ENCODE peak calls at places on chromosome 13, in four cellular contexts. B is K562, P is GM12878, F is HepG2. I is an unnamed sample.

GRCh38 chr13:113084943-113085540 is 20.5 kb upstream of the F7 start:
- DNase-seq in B (no peak), P (no peak), F (no peak), I (no peak)

GRCh38 chr13:54884645-54885044 is 1856.0 kb downstream of the OLFM4 start:
- DNase-seq in B (no peak), P (no peak), F (no peak), I (no peak)

GRCh38 chr13:112943309-112944125 is 25.5 kb upstream of the MCF2L start:
- DNase-seq in B (no peak), P (no peak), F (no peak), I (peak)

GRCh38 chr13:53068841-53069520 is 40.4 kb downstream of the OLFM4 start:
- DNase-seq in B (no peak), P (no peak), F (no peak), I (no peak)

GRCh38 chr13:98771838-98772611 is 19.6 kb upstream of the SLC15A1 start:
- DNase-seq in B (no peak), P (no peak), F (no peak), I (no peak)

GRCh38 chr13:76709851-76710250 is 176.4 kb downstream of the KCTD12 start:
- DNase-seq in B (no peak), P (no peak), F (no peak), I (no peak)

GRCh38 chr13:112655898-112656297 is 33.9 kb upstream of the ATP11A start:
- DNase-seq in B (no peak), P (no peak), F (no peak), I (no peak)

GRCh38 chr13:111667757-111668156 is 347.3 kb downstream of the TEX29 start:
- DNase-seq in B (no peak), P (no peak), F (no peak), I (no peak)

GRCh38 chr13:107819071-107819470 is 396.3 kb downstream of the LIG4 start:
- DNase-seq in B (no peak), P (no peak), F (no peak), I (no peak)

GRCh38 chr13:20702945-20703784 is at the start of gene IL17D:
- DNase-seq in B (peak), P (no peak), F (no peak), I (peak)

GRCh38 chr13:100721885-100722512 is 47.4 kb upstream of the TMTC4 start:
- DNase-seq in B (peak), P (no peak), F (peak), I (peak)

GRCh38 chr13:44198826-44199225 is 174.8 kb upstream of the SERP2 start:
- DNase-seq in B (no peak), P (no peak), F (no peak), I (no peak)

GRCh38 chr13:32427852-32428580 is at the start of gene N4BP2L1:
- DNase-seq in B (no peak), P (peak), F (peak), I (no peak)

GRCh38 chr13:70043685-70044084 is 63.9 kb upstream of the ATXN8OS start:
- DNase-seq in B (no peak), P (peak), F (no peak), I (no peak)

GRCh38 chr13:91632071-91632470 is 233.7 kb downstream of the GPC5 start:
- DNase-seq in B (no peak), P (no peak), F (no peak), I (no peak)

GRCh38 chr13:61546413-61546812 is 130.8 kb upstream of the PCDH20 start:
- DNase-seq in B (no peak), P (no peak), F (no peak), I (no peak)

GRCh38 chr13:33100876-33101275 is 84.7 kb downstream of the KL start:
- DNase-seq in B (no peak), P (no peak), F (no peak), I (no peak)

GRCh38 chr13:110005563-110005962 is 219.2 kb upstream of the IRS2 start:
- DNase-seq in B (no peak), P (no peak), F (no peak), I (no peak)

GRCh38 chr13:72808917-72809500 is 27.1 kb downstream of the PIBF1 start:
- DNase-seq in B (peak), P (no peak), F (peak), I (peak)

GRCh38 chr13:30926781-30927180 is 5.7 kb upstream of the TEX26 start:
- DNase-seq in B (no peak), P (no peak), F (no peak), I (no peak)

GRCh38 chr13:96090240-96091101 is 564 bp downstream of the HS6ST3 start:
- DNase-seq in B (peak), P (no peak), F (no peak), I (peak)

GRCh38 chr13:48596128-48596429 is 57.6 kb upstream of the CYSLTR2 start:
- DNase-seq in B (no peak), P (no peak), F (no peak), I (no peak)

GRCh38 chr13:41428155-41428554 is 29.2 kb upstream of the RGCC start:
- DNase-seq in B (no peak), P (no peak), F (no peak), I (no peak)

GRCh38 chr13:43986395-43986794 is 106.7 kb downstream of the LACC1 start:
- DNase-seq in B (no peak), P (no peak), F (no peak), I (no peak)

GRCh38 chr13:112113851-112114250 is 46.9 kb downstream of the SOX1 start:
- DNase-seq in B (no peak), P (no peak), F (no peak), I (no peak)

GRCh38 chr13:41985788-41986508 is 25.0 kb upstream of the VWA8 start:
- DNase-seq in B (no peak), P (no peak), F (no peak), I (no peak)

GRCh38 chr13:35474551-35474950 is 1.9 kb downstream of the MAB21L1 start:
- DNase-seq in B (no peak), P (no peak), F (no peak), I (peak)

GRCh38 chr13:79413521-79413920 is 7.5 kb upstream of the RBM26 start:
- DNase-seq in B (no peak), P (no peak), F (no peak), I (no peak)

GRCh38 chr13:50576156-50576555 is 267.3 kb downstream of the DLEU7 start:
- DNase-seq in B (no peak), P (no peak), F (no peak), I (no peak)

GRCh38 chr13:96052655-96053002 is 572 bp downstream of the UGGT2 start:
- DNase-seq in B (peak), P (peak), F (peak), I (peak)

GRCh38 chr13:20405691-20406090 is 120.0 kb downstream of the CRYL1 start:
- DNase-seq in B (no peak), P (no peak), F (no peak), I (no peak)

GRCh38 chr13:59880468-59880867 is 283.3 kb downstream of the DIAPH3 start:
- DNase-seq in B (no peak), P (no peak), F (no peak), I (no peak)

GRCh38 chr13:67100723-67101122 is 129.4 kb downstream of the PCDH9 start:
- DNase-seq in B (no peak), P (no peak), F (no peak), I (no peak)

GRCh38 chr13:111129465-111130110 is 14.5 kb downstream of the ARHGEF7 start:
- DNase-seq in B (no peak), P (peak), F (no peak), I (no peak)

GRCh38 chr13:40130871-40131636 is 475.6 kb downstream of the COG6 start:
- DNase-seq in B (no peak), P (no peak), F (peak), I (no peak)

GRCh38 chr13:112693831-112694497 is 4.1 kb downstream of the ATP11A start:
- DNase-seq in B (no peak), P (no peak), F (no peak), I (no peak)

GRCh38 chr13:35699181-35699580 is 222.7 kb upstream of the MAB21L1 start:
- DNase-seq in B (no peak), P (no peak), F (no peak), I (no peak)

GRCh38 chr13:26257049-26257448 is 3.1 kb downstream of the CDK8 start:
- DNase-seq in B (no peak), P (no peak), F (no peak), I (no peak)

GRCh38 chr13:26253787-26254582 is at the start of gene CDK8:
- DNase-seq in B (peak), P (peak), F (peak), I (peak)

GRCh38 chr13:26254583-26255102 is 714 bp downstream of the CDK8 start:
- DNase-seq in B (peak), P (no peak), F (peak), I (peak)

GRCh38 chr13:26253262-26253786 is 605 bp upstream of the CDK8 start:
- DNase-seq in B (no peak), P (no peak), F (no peak), I (no peak)

GRCh38 chr13:26255717-26256277 is 1.9 kb downstream of the CDK8 start:
- DNase-seq in B (no peak), P (no peak), F (peak), I (no peak)
- TF ChIP-seq SP1 in B (no peak), P (no peak), F (no peak), I (no peak)

DNA sequence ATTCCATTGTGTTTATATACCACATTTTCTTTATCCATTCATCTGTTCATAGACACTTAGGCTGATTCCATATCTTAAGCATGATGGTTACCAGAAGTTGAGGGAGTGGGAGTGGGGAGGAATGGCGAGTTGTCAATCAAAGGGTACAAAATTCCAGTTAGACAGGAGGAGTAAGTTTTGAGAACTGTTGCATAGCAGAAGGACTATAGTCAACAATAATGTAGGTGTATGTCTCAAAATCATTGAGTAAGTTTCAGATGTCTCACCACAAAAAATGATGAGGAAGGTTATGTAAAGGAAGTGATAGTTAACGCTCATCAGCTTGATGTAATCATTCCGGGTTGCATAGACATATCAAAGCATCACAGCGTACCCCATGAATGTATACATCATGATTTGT is 4.6 kb upstream of the UBL3 start:
- DNase-seq in B (no peak), P (no peak), F (no peak), I (no peak)
- TF ChIP-seq BHLHE40 in B (no peak), P (no peak), F (no peak), I (no peak)

DNA sequence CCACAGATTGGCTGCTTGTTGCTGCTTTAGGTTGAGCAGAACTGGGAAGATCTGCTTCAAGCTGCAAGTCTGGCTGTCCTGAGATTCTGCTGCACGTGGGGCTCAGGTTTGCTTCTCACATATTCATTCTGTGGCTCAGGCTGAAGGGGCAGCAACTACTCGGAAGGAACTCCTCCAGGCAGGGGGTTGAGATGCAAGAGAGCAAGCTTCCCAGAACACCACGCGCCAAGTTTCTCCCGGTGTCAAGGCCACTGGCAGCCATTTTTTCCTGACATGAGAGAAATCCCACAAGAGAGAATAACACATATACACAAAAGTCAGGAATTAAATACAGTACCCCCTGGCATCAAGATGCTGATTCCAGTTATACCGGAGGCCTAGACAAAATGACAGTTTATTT is 887.6 kb upstream of the SLC10A2 start:
- DNase-seq in B (no peak), P (no peak), F (no peak), I (no peak)
- TF ChIP-seq SP1 in B (no peak), P (no peak), F (no peak), I (no peak)

DNA sequence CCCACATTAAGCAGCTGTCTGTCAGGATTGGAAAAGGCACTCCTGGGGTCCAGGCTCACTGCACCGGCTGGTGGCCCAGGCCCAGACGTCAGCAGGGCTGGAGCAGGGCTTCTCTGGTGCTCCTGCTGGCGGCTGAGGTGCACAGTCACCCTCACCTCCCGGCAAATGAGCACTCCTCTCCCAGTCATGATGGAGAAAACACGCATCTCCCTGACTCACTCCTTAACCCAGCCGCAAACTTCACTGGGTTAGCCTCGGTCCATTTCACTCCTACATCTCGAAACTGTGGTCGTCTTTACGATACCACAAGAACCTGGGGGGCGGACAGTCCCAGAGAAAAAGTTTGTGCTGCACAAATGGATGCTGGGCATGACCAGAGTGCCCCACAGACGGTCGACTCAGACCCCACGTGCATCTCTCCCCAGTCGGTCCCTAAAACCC is 3.3 kb upstream of the RASA3 start:
- DNase-seq in B (no peak), P (no peak), F (no peak), I (no peak)
- TF ChIP-seq BHLHE40 in B (no peak), P (no peak), F (no peak), I (no peak)

DNA sequence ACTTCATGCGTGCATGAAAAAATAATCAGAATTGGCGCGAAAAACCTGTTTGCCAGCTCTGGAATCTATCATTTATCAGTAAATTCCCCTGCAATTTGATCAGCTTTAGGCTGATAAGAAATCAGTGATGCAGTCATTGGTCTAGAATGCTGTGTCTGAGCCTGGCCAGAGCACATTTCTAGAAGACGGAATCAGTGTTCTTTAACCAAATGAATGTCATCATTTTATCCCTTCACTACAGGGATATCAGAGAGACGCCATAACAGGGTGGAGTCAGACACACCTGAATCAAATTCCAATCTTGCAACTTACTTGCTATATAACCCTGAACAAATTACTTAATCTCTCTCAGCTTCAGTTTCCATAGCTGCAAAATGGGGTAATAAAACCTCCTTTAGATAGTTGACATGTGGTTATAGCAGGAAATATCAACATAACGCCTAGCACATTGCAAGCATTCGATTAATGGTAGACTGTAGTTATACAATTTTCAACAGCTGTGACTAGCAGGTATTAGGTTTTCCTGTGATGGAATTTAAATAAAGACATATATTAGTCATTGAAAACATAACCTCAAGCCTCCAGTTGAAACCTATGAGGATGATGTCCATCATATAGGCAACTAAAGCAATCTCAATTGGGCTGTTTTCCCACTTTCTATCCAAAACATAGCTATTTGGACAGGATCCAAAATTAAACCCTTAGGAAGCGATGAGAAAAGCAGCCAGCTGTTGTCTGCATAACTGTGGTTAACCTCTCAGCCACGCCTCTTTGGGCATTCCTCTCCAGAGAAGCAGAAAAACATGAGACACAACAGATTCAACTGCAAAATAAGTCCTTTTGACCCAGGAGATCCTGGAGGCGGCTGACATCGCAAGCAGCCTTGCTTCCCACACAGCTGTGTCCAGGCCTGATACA is 51.6 kb upstream of the UBL3 start:
- DNase-seq in B (no peak), P (no peak), F (no peak), I (no peak)
- TF ChIP-seq SP1 in B (no peak), P (no peak), F (no peak), I (no peak)